ENCODE peak calls at places on chromosomes 7 and 10, in ten cellular contexts. One of them, this sample, is unnamed.

GRCh38 chr7:150451097-150451793 is 815 bp downstream of the GIMAP8 start:
- DNase-seq in PC-3: no peak
- DNase-seq in AG04450: no peak
- DNase-seq in H9: no peak
- DNase-seq in cardiac muscle cell: no peak
- DNase-seq in progenitor cell of endocrine pancreas: no peak
- DNase-seq in cardiac fibroblast: no peak
- DNase-seq in bronchial epithelial cell: no peak
- DNase-seq in astrocyte of the cerebellum: no peak
- DNase-seq in lower lobe of right lung: peak; percentile 78
- DNase-seq in this sample: no peak

GRCh38 chr7:88357794-88358533 is 51.3 kb upstream of the STEAP4 start:
- DNase-seq in PC-3: peak; percentile 54
- DNase-seq in AG04450: no peak
- DNase-seq in H9: no peak
- DNase-seq in cardiac muscle cell: peak; percentile 17
- DNase-seq in progenitor cell of endocrine pancreas: no peak
- DNase-seq in cardiac fibroblast: peak; percentile 31
- DNase-seq in bronchial epithelial cell: peak; percentile 46
- DNase-seq in astrocyte of the cerebellum: no peak
- DNase-seq in lower lobe of right lung: no peak
- DNase-seq in this sample: peak; percentile 42

GRCh38 chr10:70053212-70053895 is 708 bp downstream of the MACROH2A2 start:
- DNase-seq in PC-3: peak; percentile 41
- DNase-seq in AG04450: no peak
- DNase-seq in H9: peak; percentile 42
- DNase-seq in cardiac muscle cell: peak; percentile 35
- DNase-seq in progenitor cell of endocrine pancreas: peak; percentile 39
- DNase-seq in cardiac fibroblast: peak; percentile 16
- DNase-seq in bronchial epithelial cell: no peak
- DNase-seq in astrocyte of the cerebellum: no peak
- DNase-seq in lower lobe of right lung: no peak
- DNase-seq in this sample: no peak

GRCh38 chr10:21292763-21293517 is 232.5 kb downstream of the SKIDA1 start:
- DNase-seq in PC-3: peak; percentile 92
- DNase-seq in AG04450: peak; percentile 92
- DNase-seq in H9: peak; percentile 76
- DNase-seq in cardiac muscle cell: peak; percentile 99
- DNase-seq in progenitor cell of endocrine pancreas: no peak
- DNase-seq in cardiac fibroblast: peak; percentile 99
- DNase-seq in bronchial epithelial cell: peak; percentile 95
- DNase-seq in astrocyte of the cerebellum: peak; percentile 99
- DNase-seq in lower lobe of right lung: peak; percentile 52
- DNase-seq in this sample: peak; percentile 96

GRCh38 chr7:128459394-128459878 is 3.8 kb downstream of the HILPDA start:
- DNase-seq in PC-3: peak; percentile 63
- DNase-seq in AG04450: no peak
- DNase-seq in H9: peak; percentile 76
- DNase-seq in cardiac muscle cell: peak; percentile 80
- DNase-seq in progenitor cell of endocrine pancreas: peak; percentile 24
- DNase-seq in cardiac fibroblast: peak; percentile 80
- DNase-seq in bronchial epithelial cell: peak; percentile 68
- DNase-seq in astrocyte of the cerebellum: peak; percentile 55
- DNase-seq in lower lobe of right lung: peak; percentile 47
- DNase-seq in this sample: peak; percentile 70

GRCh38 chr7:150927954-150928340 is 50.2 kb downstream of the KCNH2 start:
- DNase-seq in PC-3: peak; percentile 19
- DNase-seq in AG04450: no peak
- DNase-seq in H9: no peak
- DNase-seq in cardiac muscle cell: peak; percentile 32
- DNase-seq in progenitor cell of endocrine pancreas: no peak
- DNase-seq in cardiac fibroblast: peak; percentile 58
- DNase-seq in bronchial epithelial cell: peak; percentile 44
- DNase-seq in astrocyte of the cerebellum: no peak
- DNase-seq in lower lobe of right lung: no peak
- DNase-seq in this sample: peak; percentile 39

GRCh38 chr7:98294798-98295382 is 13.4 kb downstream of the BRI3 start:
- DNase-seq in PC-3: peak; percentile 73
- DNase-seq in AG04450: no peak
- DNase-seq in H9: peak; percentile 89
- DNase-seq in cardiac muscle cell: peak; percentile 66
- DNase-seq in progenitor cell of endocrine pancreas: peak; percentile 60
- DNase-seq in cardiac fibroblast: peak; percentile 57
- DNase-seq in bronchial epithelial cell: peak; percentile 49
- DNase-seq in astrocyte of the cerebellum: peak; percentile 23
- DNase-seq in lower lobe of right lung: peak; percentile 63
- DNase-seq in this sample: peak; percentile 72

GRCh38 chr10:78472542-78472890 is 438.9 kb downstream of the RPS24 start:
- DNase-seq in PC-3: no peak
- DNase-seq in AG04450: no peak
- DNase-seq in H9: no peak
- DNase-seq in cardiac muscle cell: no peak
- DNase-seq in progenitor cell of endocrine pancreas: no peak
- DNase-seq in cardiac fibroblast: no peak
- DNase-seq in bronchial epithelial cell: no peak
- DNase-seq in astrocyte of the cerebellum: no peak
- DNase-seq in lower lobe of right lung: no peak
- DNase-seq in this sample: no peak

GRCh38 chr7:33842141-33842540 is 63.2 kb upstream of the BMPER start:
- DNase-seq in PC-3: no peak
- DNase-seq in AG04450: no peak
- DNase-seq in H9: no peak
- DNase-seq in cardiac muscle cell: no peak
- DNase-seq in progenitor cell of endocrine pancreas: no peak
- DNase-seq in cardiac fibroblast: no peak
- DNase-seq in bronchial epithelial cell: no peak
- DNase-seq in astrocyte of the cerebellum: no peak
- DNase-seq in lower lobe of right lung: no peak
- DNase-seq in this sample: no peak

GRCh38 chr10:71889388-71889987 is 38.4 kb upstream of the PSAP start:
- DNase-seq in PC-3: peak; percentile 10
- DNase-seq in AG04450: no peak
- DNase-seq in H9: no peak
- DNase-seq in cardiac muscle cell: no peak
- DNase-seq in progenitor cell of endocrine pancreas: no peak
- DNase-seq in cardiac fibroblast: no peak
- DNase-seq in bronchial epithelial cell: no peak
- DNase-seq in astrocyte of the cerebellum: no peak
- DNase-seq in lower lobe of right lung: no peak
- DNase-seq in this sample: peak; percentile 22

GRCh38 chr10:209357-209756 is 74.1 kb downstream of the ZMYND11 start:
- DNase-seq in PC-3: peak; percentile 21
- DNase-seq in AG04450: no peak
- DNase-seq in H9: no peak
- DNase-seq in cardiac muscle cell: peak; percentile 25
- DNase-seq in progenitor cell of endocrine pancreas: no peak
- DNase-seq in cardiac fibroblast: peak; percentile 53
- DNase-seq in bronchial epithelial cell: peak; percentile 15
- DNase-seq in astrocyte of the cerebellum: no peak
- DNase-seq in lower lobe of right lung: no peak
- DNase-seq in this sample: no peak

GRCh38 chr10:96478317-96478716 is 35.4 kb downstream of the TLL2 start:
- DNase-seq in PC-3: no peak
- DNase-seq in AG04450: no peak
- DNase-seq in H9: no peak
- DNase-seq in cardiac muscle cell: no peak
- DNase-seq in progenitor cell of endocrine pancreas: no peak
- DNase-seq in cardiac fibroblast: no peak
- DNase-seq in bronchial epithelial cell: no peak
- DNase-seq in astrocyte of the cerebellum: peak; percentile 42
- DNase-seq in lower lobe of right lung: no peak
- DNase-seq in this sample: peak; percentile 14

GRCh38 chr7:48253020-48253419 is 81.8 kb downstream of the ABCA13 start:
- DNase-seq in PC-3: no peak
- DNase-seq in AG04450: no peak
- DNase-seq in H9: peak; percentile 36
- DNase-seq in cardiac muscle cell: no peak
- DNase-seq in progenitor cell of endocrine pancreas: no peak
- DNase-seq in cardiac fibroblast: no peak
- DNase-seq in bronchial epithelial cell: no peak
- DNase-seq in astrocyte of the cerebellum: no peak
- DNase-seq in lower lobe of right lung: no peak
- DNase-seq in this sample: no peak

GRCh38 chr7:41222704-41223103 is 480.2 kb downstream of the INHBA start:
- DNase-seq in PC-3: peak; percentile 74
- DNase-seq in AG04450: peak; percentile 60
- DNase-seq in H9: no peak
- DNase-seq in cardiac muscle cell: peak; percentile 42
- DNase-seq in progenitor cell of endocrine pancreas: no peak
- DNase-seq in cardiac fibroblast: peak; percentile 84
- DNase-seq in bronchial epithelial cell: peak; percentile 87
- DNase-seq in astrocyte of the cerebellum: no peak
- DNase-seq in lower lobe of right lung: no peak
- DNase-seq in this sample: peak; percentile 66

GRCh38 chr10:120436431-120437142 is 20.4 kb upstream of the PLPP4 start:
- DNase-seq in PC-3: peak; percentile 17
- DNase-seq in AG04450: no peak
- DNase-seq in H9: no peak
- DNase-seq in cardiac muscle cell: no peak
- DNase-seq in progenitor cell of endocrine pancreas: no peak
- DNase-seq in cardiac fibroblast: no peak
- DNase-seq in bronchial epithelial cell: no peak
- DNase-seq in astrocyte of the cerebellum: no peak
- DNase-seq in lower lobe of right lung: no peak
- DNase-seq in this sample: no peak

GRCh38 chr10:15817407-15818046 is 42.8 kb downstream of the MINDY3 start:
- DNase-seq in PC-3: no peak
- DNase-seq in AG04450: no peak
- DNase-seq in H9: no peak
- DNase-seq in cardiac muscle cell: peak; percentile 62
- DNase-seq in progenitor cell of endocrine pancreas: no peak
- DNase-seq in cardiac fibroblast: no peak
- DNase-seq in bronchial epithelial cell: no peak
- DNase-seq in astrocyte of the cerebellum: no peak
- DNase-seq in lower lobe of right lung: no peak
- DNase-seq in this sample: no peak

GRCh38 chr7:54877683-54878082 is 118.7 kb upstream of the SEC61G start:
- DNase-seq in PC-3: peak; percentile 54
- DNase-seq in AG04450: no peak
- DNase-seq in H9: no peak
- DNase-seq in cardiac muscle cell: peak; percentile 16
- DNase-seq in progenitor cell of endocrine pancreas: no peak
- DNase-seq in cardiac fibroblast: peak; percentile 30
- DNase-seq in bronchial epithelial cell: peak; percentile 53
- DNase-seq in astrocyte of the cerebellum: no peak
- DNase-seq in lower lobe of right lung: no peak
- DNase-seq in this sample: peak; percentile 39

GRCh38 chr7:144834516-144835165 is 1.2 kb downstream of the TPK1 start:
- DNase-seq in PC-3: no peak
- DNase-seq in AG04450: no peak
- DNase-seq in H9: no peak
- DNase-seq in cardiac muscle cell: peak; percentile 55
- DNase-seq in progenitor cell of endocrine pancreas: no peak
- DNase-seq in cardiac fibroblast: peak; percentile 64
- DNase-seq in bronchial epithelial cell: no peak
- DNase-seq in astrocyte of the cerebellum: no peak
- DNase-seq in lower lobe of right lung: no peak
- DNase-seq in this sample: no peak

GRCh38 chr10:60140681-60141632 is 234.6 kb upstream of the CCDC6 start:
- DNase-seq in PC-3: peak; percentile 81
- DNase-seq in AG04450: no peak
- DNase-seq in H9: peak; percentile 84
- DNase-seq in cardiac muscle cell: peak; percentile 56
- DNase-seq in progenitor cell of endocrine pancreas: peak; percentile 12
- DNase-seq in cardiac fibroblast: peak; percentile 33
- DNase-seq in bronchial epithelial cell: peak; percentile 54
- DNase-seq in astrocyte of the cerebellum: no peak
- DNase-seq in lower lobe of right lung: no peak
- DNase-seq in this sample: peak; percentile 59

GRCh38 chr7:111763221-111763791 is 201.0 kb upstream of the IMMP2L start:
- DNase-seq in PC-3: peak; percentile 55
- DNase-seq in AG04450: peak; percentile 32
- DNase-seq in H9: peak; percentile 47
- DNase-seq in cardiac muscle cell: peak; percentile 78
- DNase-seq in progenitor cell of endocrine pancreas: no peak
- DNase-seq in cardiac fibroblast: peak; percentile 79
- DNase-seq in bronchial epithelial cell: peak; percentile 47
- DNase-seq in astrocyte of the cerebellum: peak; percentile 67
- DNase-seq in lower lobe of right lung: no peak
- DNase-seq in this sample: peak; percentile 63
- TF ChIP-seq CTCF in PC-3: peak; percentile 71
- TF ChIP-seq CTCF in AG04450: peak; percentile 77
- TF ChIP-seq CTCF in H9: peak; percentile 89
- TF ChIP-seq CTCF in cardiac muscle cell: peak; percentile 72
- TF ChIP-seq CTCF in progenitor cell of endocrine pancreas: peak; percentile 87
- TF ChIP-seq CTCF in cardiac fibroblast: peak; percentile 61
- TF ChIP-seq CTCF in bronchial epithelial cell: peak; percentile 50
- TF ChIP-seq CTCF in astrocyte of the cerebellum: peak; percentile 67
- TF ChIP-seq CTCF in lower lobe of right lung: peak; percentile 29
- TF ChIP-seq CTCF in this sample: peak; percentile 50

GRCh38 chr7:38318803-38319416 is 45.5 kb upstream of the TARP start:
- DNase-seq in PC-3: peak; percentile 73
- DNase-seq in AG04450: peak; percentile 51
- DNase-seq in H9: peak; percentile 81
- DNase-seq in cardiac muscle cell: peak; percentile 85
- DNase-seq in progenitor cell of endocrine pancreas: no peak
- DNase-seq in cardiac fibroblast: peak; percentile 83
- DNase-seq in bronchial epithelial cell: peak; percentile 71
- DNase-seq in astrocyte of the cerebellum: peak; percentile 79
- DNase-seq in lower lobe of right lung: no peak
- DNase-seq in this sample: peak; percentile 68
- TF ChIP-seq CTCF in PC-3: peak; percentile 72
- TF ChIP-seq CTCF in AG04450: peak; percentile 82
- TF ChIP-seq CTCF in H9: peak; percentile 74
- TF ChIP-seq CTCF in cardiac muscle cell: peak; percentile 81
- TF ChIP-seq CTCF in progenitor cell of endocrine pancreas: peak; percentile 61
- TF ChIP-seq CTCF in cardiac fibroblast: peak; percentile 76
- TF ChIP-seq CTCF in bronchial epithelial cell: peak; percentile 69
- TF ChIP-seq CTCF in astrocyte of the cerebellum: peak; percentile 86
- TF ChIP-seq CTCF in lower lobe of right lung: peak; percentile 52
- TF ChIP-seq CTCF in this sample: peak; percentile 49

DNA sequence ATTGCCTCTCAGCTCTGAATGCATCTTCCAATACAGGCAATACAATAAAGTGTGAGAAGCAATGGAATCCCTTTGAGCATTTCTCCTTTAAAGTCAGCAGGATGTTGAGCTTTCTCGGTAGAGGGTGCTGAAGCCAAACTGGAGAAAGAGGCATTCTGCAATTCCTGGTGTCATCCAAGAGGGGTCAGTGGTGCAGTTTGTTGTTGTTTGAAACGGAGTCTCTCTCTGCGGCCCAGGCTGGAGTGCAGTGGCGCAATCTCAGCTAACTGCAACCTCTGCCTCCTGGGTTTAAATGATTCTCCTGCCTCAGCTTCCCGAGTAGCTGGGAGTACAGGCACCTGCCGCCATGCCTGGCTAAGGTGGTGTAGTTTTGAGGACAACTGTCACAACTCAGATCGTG is 486.5 kb downstream of the CALN1 start:
- DNase-seq in PC-3: no peak
- DNase-seq in AG04450: no peak
- DNase-seq in H9: peak; percentile 74
- DNase-seq in cardiac muscle cell: no peak
- DNase-seq in progenitor cell of endocrine pancreas: no peak
- DNase-seq in cardiac fibroblast: no peak
- DNase-seq in bronchial epithelial cell: no peak
- DNase-seq in astrocyte of the cerebellum: no peak
- DNase-seq in lower lobe of right lung: no peak
- DNase-seq in this sample: no peak
- TF ChIP-seq CTCF in PC-3: no peak
- TF ChIP-seq CTCF in AG04450: no peak
- TF ChIP-seq CTCF in H9: peak; percentile 92
- TF ChIP-seq CTCF in cardiac muscle cell: no peak
- TF ChIP-seq CTCF in progenitor cell of endocrine pancreas: peak; percentile 41
- TF ChIP-seq CTCF in cardiac fibroblast: no peak
- TF ChIP-seq CTCF in bronchial epithelial cell: no peak
- TF ChIP-seq CTCF in astrocyte of the cerebellum: no peak
- TF ChIP-seq CTCF in lower lobe of right lung: no peak
- TF ChIP-seq CTCF in this sample: no peak

GRCh38 chr10:4708123-4708759 is 117.8 kb upstream of the AKR1E2 start:
- DNase-seq in PC-3: no peak
- DNase-seq in AG04450: no peak
- DNase-seq in H9: peak; percentile 79
- DNase-seq in cardiac muscle cell: no peak
- DNase-seq in progenitor cell of endocrine pancreas: no peak
- DNase-seq in cardiac fibroblast: no peak
- DNase-seq in bronchial epithelial cell: no peak
- DNase-seq in astrocyte of the cerebellum: no peak
- DNase-seq in lower lobe of right lung: no peak
- DNase-seq in this sample: peak; percentile 12
- TF ChIP-seq CTCF in PC-3: peak; percentile 42
- TF ChIP-seq CTCF in AG04450: no peak
- TF ChIP-seq CTCF in H9: peak; percentile 88
- TF ChIP-seq CTCF in cardiac muscle cell: peak; percentile 33
- TF ChIP-seq CTCF in progenitor cell of endocrine pancreas: peak; percentile 35
- TF ChIP-seq CTCF in cardiac fibroblast: peak; percentile 25
- TF ChIP-seq CTCF in bronchial epithelial cell: peak; percentile 24
- TF ChIP-seq CTCF in astrocyte of the cerebellum: peak; percentile 24
- TF ChIP-seq CTCF in lower lobe of right lung: no peak
- TF ChIP-seq CTCF in this sample: no peak